ENCODE peak calls at places on chromosomes 13 and 19, in seven cellular contexts. W is foreskin fibroblast, D is AG09309, K is retinal pigment epithelial cell, U is cardiac septum, T is GM19239, A is glutamatergic neuron. E is an unnamed sample.

GRCh38 chr13:108915634-108916497 is 286.5 kb downstream of the MYO16 start:
- DNase-seq in A (no peak), D (peak), U (peak), W (peak), K (peak), T (peak), E (peak)

GRCh38 chr13:44092053-44092452 is 212.3 kb downstream of the LACC1 start:
- DNase-seq in U (no peak), T (no peak), W (no peak), K (no peak), A (no peak), D (no peak), E (no peak)

GRCh38 chr19:5805465-5806132 is 732 bp downstream of the NRTN start:
- DNase-seq in K (no peak), T (peak), A (peak), U (no peak), W (peak), D (no peak), E (peak)

GRCh38 chr13:101626925-101627555 is 174.6 kb downstream of the ITGBL1 start:
- DNase-seq in K (no peak), A (no peak), U (no peak), W (no peak), D (no peak), T (peak), E (peak)

GRCh38 chr13:36163809-36164308 is 32.7 kb upstream of the DCLK1 start:
- DNase-seq in D (peak), U (no peak), W (peak), A (peak), K (peak), T (no peak), E (no peak)

GRCh38 chr13:24097064-24097463 is 63.5 kb upstream of the SPATA13 start:
- DNase-seq in T (no peak), K (peak), U (no peak), A (no peak), W (no peak), D (peak), E (no peak)

GRCh38 chr19:38658462-38659306 is 11.2 kb downstream of the ACTN4 start:
- DNase-seq in D (peak), A (no peak), W (peak), K (peak), U (no peak), T (no peak), E (no peak)

GRCh38 chr13:65339236-65339635 is 1890.9 kb downstream of the PCDH9 start:
- DNase-seq in K (no peak), W (peak), D (no peak), U (no peak), A (no peak), T (no peak), E (no peak)

GRCh38 chr19:13841339-13842293 is 35.3 kb upstream of the NANOS3 start:
- DNase-seq in T (no peak), U (peak), A (no peak), D (no peak), W (peak), K (no peak), E (no peak)

GRCh38 chr13:40377783-40378182 is 288.7 kb downstream of the FOXO1 start:
- DNase-seq in U (no peak), A (no peak), K (peak), T (no peak), W (peak), D (peak), E (no peak)

GRCh38 chr13:41811588-41812021 is 149.3 kb downstream of the VWA8 start:
- DNase-seq in D (no peak), A (no peak), K (no peak), W (no peak), U (no peak), T (peak), E (peak)

E was measured in GM20000.